ENCODE peak calls at places on chromosomes 12 and 14, in five cellular contexts. R is Panc1, E is mucosa of descending colon, C is WTC11, G is dorsolateral prefrontal cortex. M is an unnamed sample.

GRCh38 chr12:32116897-32117296 is 10.2 kb downstream of the BICD1 start:
- DNase-seq in R (no peak), E (no peak), C (no peak), G (no peak), M (no peak)

GRCh38 chr12:70543444-70543843 is 93.8 kb downstream of the PTPRB start:
- DNase-seq in R (peak; percentile 28), E (no peak), C (no peak), G (no peak), M (no peak)

GRCh38 chr12:95767703-95768102 is 22.9 kb downstream of the NTN4 start:
- DNase-seq in R (no peak), E (no peak), C (no peak), G (no peak), M (no peak)

GRCh38 chr12:1205512-1206060 is 214.6 kb downstream of the ERC1 start:
- DNase-seq in R (no peak), E (no peak), C (no peak), G (no peak), M (no peak)

GRCh38 chr14:67572608-67573007 is 27.5 kb downstream of the PIGH start:
- DNase-seq in R (no peak), E (no peak), C (no peak), G (no peak), M (no peak)

GRCh38 chr12:49346659-49347306 is at the start of gene DNAJC22:
- DNase-seq in R (no peak), E (peak; percentile 52), C (no peak), G (no peak), M (no peak)

GRCh38 chr12:27005495-27005894 is 8.7 kb downstream of the TM7SF3 start:
- DNase-seq in R (no peak), E (no peak), C (no peak), G (no peak), M (no peak)

GRCh38 chr12:51246254-51246853 is 7.7 kb downstream of the DAZAP2 start:
- DNase-seq in R (no peak), E (peak; percentile 54), C (no peak), G (no peak), M (no peak)

GRCh38 chr14:60643443-60644402 is 5.6 kb downstream of the SIX1 start:
- DNase-seq in R (no peak), E (no peak), C (no peak), G (no peak), M (no peak)

GRCh38 chr12:53071591-53072551 is 7.3 kb downstream of the SPRYD3 start:
- DNase-seq in R (no peak), E (peak; percentile 65), C (no peak), G (no peak), M (peak; percentile 92)

DNA sequence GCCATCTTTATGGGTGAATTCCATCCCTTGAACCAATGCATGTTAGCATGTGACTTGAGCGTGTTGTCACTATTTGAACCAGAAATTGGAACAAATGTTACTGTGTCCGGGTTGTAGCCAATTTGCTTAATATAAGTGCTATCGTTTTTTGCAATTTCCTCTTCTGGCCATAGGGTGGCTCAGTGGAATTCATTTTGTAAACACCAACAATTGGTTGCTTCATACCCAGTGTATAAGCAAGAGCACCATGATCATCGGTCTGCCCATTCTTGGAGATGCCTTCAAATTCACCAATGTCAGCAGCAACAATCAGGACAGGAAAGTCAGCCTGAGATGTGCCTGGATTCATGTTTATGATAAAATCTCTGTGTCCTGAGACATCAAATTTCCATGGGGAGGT is 5.0 kb upstream of the NEDD1 start:
- DNase-seq in R (no peak), E (no peak), C (no peak), G (no peak), M (no peak)
- TF ChIP-seq CTCF in R (peak; percentile 44), E (no peak), C (no peak), G (no peak), M (no peak)

GRCh38 chr12:23655112-23655511 is 294.4 kb downstream of the SOX5 start:
- DNase-seq in R (no peak), E (no peak), C (no peak), G (no peak), M (no peak)
- TF ChIP-seq CTCF in R (no peak), E (no peak), C (no peak), G (no peak), M (no peak)

GRCh38 chr14:100135073-100135472 is 24.4 kb downstream of the DEGS2 start:
- DNase-seq in R (no peak), E (no peak), C (no peak), G (no peak), M (no peak)

GRCh38 chr14:100132161-100132902 is 27.1 kb downstream of the DEGS2 start:
- DNase-seq in R (no peak), E (no peak), C (no peak), G (no peak), M (peak; percentile 67)

GRCh38 chr14:100134591-100134990 is 24.9 kb downstream of the DEGS2 start:
- DNase-seq in R (no peak), E (peak; percentile 63), C (no peak), G (no peak), M (no peak)

GRCh38 chr14:100131181-100131580 is 28.3 kb downstream of the DEGS2 start:
- DNase-seq in R (no peak), E (peak; percentile 58), C (peak; percentile 29), G (no peak), M (no peak)

DNA sequence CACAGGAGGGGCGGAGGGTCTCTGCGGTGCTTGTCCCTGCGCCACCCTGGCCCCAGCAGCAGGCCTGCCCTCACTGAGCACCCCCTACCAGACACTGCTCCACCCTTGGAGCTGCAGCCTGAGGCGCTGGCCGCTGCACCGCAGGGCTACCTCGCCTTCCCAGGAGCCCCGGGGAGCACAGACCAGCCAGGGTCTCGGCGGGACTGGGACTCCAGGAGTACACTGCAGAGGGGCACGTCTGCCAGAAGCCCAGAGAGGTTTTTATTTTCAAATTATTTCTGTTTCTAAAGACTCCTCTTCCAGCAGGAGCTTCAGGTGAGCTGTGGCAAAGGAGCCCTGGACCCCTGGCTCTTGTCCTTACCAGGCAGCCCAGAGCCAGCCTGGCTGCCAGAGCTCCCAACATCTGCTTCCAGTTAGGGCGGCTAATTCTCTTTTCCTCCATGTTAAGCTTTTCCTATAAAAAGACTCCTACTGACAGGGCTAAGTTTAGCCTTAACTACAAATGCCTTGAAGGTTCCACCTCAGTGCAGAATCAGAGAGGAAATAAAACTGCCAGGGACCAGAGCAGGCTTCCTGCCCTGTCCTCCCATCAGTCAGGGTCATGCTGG is 26.4 kb downstream of the DEGS2 start:
- DNase-seq in R (no peak), E (no peak), C (no peak), G (no peak), M (no peak)
- TF ChIP-seq CTCF in R (no peak), E (no peak), C (no peak), G (no peak), M (no peak)

GRCh38 chr14:54848910-54849309 is 53.7 kb downstream of the GCH1 start:
- DNase-seq in R (no peak), E (no peak), C (no peak), G (no peak), M (no peak)
- TF ChIP-seq CTCF in R (no peak), E (no peak), C (no peak), G (no peak), M (no peak)

GRCh38 chr12:68334136-68334535 is 2.0 kb upstream of the MDM1 start:
- DNase-seq in R (no peak), E (peak; percentile 27), C (no peak), G (no peak), M (no peak)
- TF ChIP-seq CTCF in R (peak; percentile 85), E (no peak), C (no peak), G (no peak), M (no peak)

DNA sequence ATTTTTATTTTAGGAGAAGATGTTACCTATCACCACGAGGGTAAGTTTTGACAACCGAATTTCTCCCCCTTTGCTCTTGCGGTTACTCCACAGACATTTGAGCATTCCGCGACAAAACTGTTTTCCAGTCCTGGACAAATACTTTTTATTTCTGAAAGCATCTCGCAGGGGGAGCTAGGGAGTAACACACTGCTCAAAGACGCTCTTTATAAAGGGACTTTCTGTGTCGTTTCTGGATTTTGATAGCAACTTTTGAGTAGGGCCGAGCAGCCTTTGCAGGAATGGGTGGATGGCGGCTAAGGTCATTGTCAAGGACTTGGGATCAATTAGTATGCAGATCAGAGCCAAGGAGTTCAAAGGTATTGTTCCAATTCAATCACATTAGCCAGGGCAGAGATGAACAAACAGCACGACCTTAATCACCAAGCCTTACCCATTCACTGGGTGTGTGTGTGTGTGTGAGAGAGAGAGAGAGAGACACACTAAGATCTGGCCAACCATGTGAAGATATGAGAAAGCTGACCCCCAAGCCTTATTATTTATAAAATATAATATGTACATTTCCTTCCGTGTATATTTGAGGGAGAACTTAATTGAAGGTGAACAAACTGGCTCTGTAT is 613.6 kb downstream of the VRK1 start:
- DNase-seq in R (no peak), E (no peak), C (no peak), G (no peak), M (no peak)
- TF ChIP-seq CTCF in R (peak; percentile 17), E (no peak), C (no peak), G (no peak), M (no peak)

GRCh38 chr12:100404769-100405407 is 48.0 kb downstream of the SLC17A8 start:
- DNase-seq in R (peak; percentile 10), E (no peak), C (peak; percentile 87), G (no peak), M (no peak)
- TF ChIP-seq CTCF in R (peak; percentile 70), E (no peak), C (peak; percentile 77), G (no peak), M (peak; percentile 44)

M was measured in right atrium auricular region.